ENCODE peak calls at places on chromosomes 3 and 15, in five cellular contexts. One of them, this sample, is unnamed.

GRCh38 chr3:53140575-53141467 is 10.6 kb upstream of the RFT1 start:
- DNase-seq in H1: no peak
- DNase-seq in IMR-90: peak
- DNase-seq in H9: no peak
- DNase-seq in mesenchymal stem cell: peak
- DNase-seq in this sample: peak

GRCh38 chr3:156681003-156681402 is 6.6 kb downstream of the TIPARP start:
- DNase-seq in IMR-90: peak
- DNase-seq in H1: no peak
- DNase-seq in H9: peak
- DNase-seq in mesenchymal stem cell: peak
- DNase-seq in this sample: peak

GRCh38 chr15:39266882-39267281 is 314.0 kb upstream of the THBS1 start:
- DNase-seq in H1: no peak
- DNase-seq in H9: no peak
- DNase-seq in mesenchymal stem cell: no peak
- DNase-seq in IMR-90: no peak
- DNase-seq in this sample: no peak

GRCh38 chr3:11165457-11165856 is 11.2 kb downstream of the HRH1 start:
- DNase-seq in mesenchymal stem cell: no peak
- DNase-seq in H1: no peak
- DNase-seq in IMR-90: no peak
- DNase-seq in H9: no peak
- DNase-seq in this sample: no peak

GRCh38 chr3:156812521-156813335 is 13.4 kb upstream of the LEKR1 start:
- DNase-seq in H9: no peak
- DNase-seq in mesenchymal stem cell: peak
- DNase-seq in IMR-90: peak
- DNase-seq in H1: no peak
- DNase-seq in this sample: peak

GRCh38 chr15:49864251-49864650 is 243.4 kb downstream of the DTWD1 start:
- DNase-seq in mesenchymal stem cell: peak
- DNase-seq in H1: no peak
- DNase-seq in H9: no peak
- DNase-seq in IMR-90: no peak
- DNase-seq in this sample: no peak

GRCh38 chr3:160667452-160667851 is 9.5 kb upstream of the ARL14 start:
- DNase-seq in H1: no peak
- DNase-seq in H9: no peak
- DNase-seq in IMR-90: peak
- DNase-seq in mesenchymal stem cell: peak
- DNase-seq in this sample: peak

GRCh38 chr3:135248217-135248616 is 453.2 kb downstream of the EPHB1 start:
- DNase-seq in H1: peak
- DNase-seq in H9: no peak
- DNase-seq in IMR-90: no peak
- DNase-seq in mesenchymal stem cell: no peak
- DNase-seq in this sample: no peak

GRCh38 chr15:66131200-66131599 is 122.3 kb downstream of the MEGF11 start:
- DNase-seq in H1: no peak
- DNase-seq in IMR-90: no peak
- DNase-seq in H9: no peak
- DNase-seq in mesenchymal stem cell: no peak
- DNase-seq in this sample: no peak

GRCh38 chr3:83092521-83093221 is 1331.2 kb upstream of the GBE1 start:
- DNase-seq in H9: no peak
- DNase-seq in mesenchymal stem cell: no peak
- DNase-seq in IMR-90: no peak
- DNase-seq in H1: no peak
- DNase-seq in this sample: no peak

GRCh38 chr3:99960941-99961340 is 143.3 kb downstream of the CMSS1 start:
- DNase-seq in H1: no peak
- DNase-seq in H9: no peak
- DNase-seq in IMR-90: no peak
- DNase-seq in mesenchymal stem cell: peak
- DNase-seq in this sample: no peak

GRCh38 chr3:178236555-178237277 is 299.5 kb upstream of the KCNMB2 start:
- DNase-seq in H1: no peak
- DNase-seq in IMR-90: peak
- DNase-seq in mesenchymal stem cell: no peak
- DNase-seq in H9: no peak
- DNase-seq in this sample: no peak

GRCh38 chr3:105364113-105364512 is 2.6 kb upstream of the ALCAM start:
- DNase-seq in IMR-90: peak
- DNase-seq in H9: no peak
- DNase-seq in mesenchymal stem cell: peak
- DNase-seq in H1: no peak
- DNase-seq in this sample: peak

GRCh38 chr3:33023176-33024136 is 72.0 kb downstream of the CCR4 start:
- DNase-seq in H9: no peak
- DNase-seq in H1: no peak
- DNase-seq in IMR-90: no peak
- DNase-seq in mesenchymal stem cell: no peak
- DNase-seq in this sample: peak

GRCh38 chr3:33025648-33026178 is 71.2 kb downstream of the GLB1 start:
- DNase-seq in H9: no peak
- DNase-seq in H1: no peak
- DNase-seq in mesenchymal stem cell: no peak
- DNase-seq in IMR-90: no peak
- DNase-seq in this sample: no peak

GRCh38 chr3:33016846-33017405 is 65.5 kb downstream of the CCR4 start:
- DNase-seq in mesenchymal stem cell: no peak
- DNase-seq in H1: no peak
- DNase-seq in IMR-90: no peak
- DNase-seq in H9: no peak
- DNase-seq in this sample: no peak

DNA sequence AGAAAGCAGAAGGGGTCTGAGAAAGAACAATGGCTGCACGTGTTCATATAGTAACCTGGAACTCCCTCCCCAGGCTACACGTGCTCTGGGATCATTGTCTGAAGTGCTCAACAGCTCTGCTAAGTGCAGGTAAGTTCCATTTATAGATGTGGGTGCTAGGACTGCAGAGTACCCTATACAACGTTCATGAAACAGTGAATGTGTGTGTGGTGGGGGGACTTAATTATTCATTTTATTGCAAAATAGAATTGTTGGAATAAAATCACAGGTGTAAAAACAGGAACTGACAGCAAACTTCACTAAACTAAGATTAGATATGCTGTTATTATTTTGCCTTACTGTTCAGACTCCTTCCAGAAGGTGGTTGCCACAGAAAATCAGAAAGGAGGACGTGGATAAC is 68.5 kb downstream of the CCR4 start:
- DNase-seq in H1: no peak
- DNase-seq in mesenchymal stem cell: no peak
- DNase-seq in IMR-90: no peak
- DNase-seq in H9: no peak
- DNase-seq in this sample: no peak
- H4K8ac ChIP-seq in H1: no peak
- H4K8ac ChIP-seq in mesenchymal stem cell: no peak
- H4K8ac ChIP-seq in IMR-90: no peak
- H4K8ac ChIP-seq in H9: no peak
- H4K8ac ChIP-seq in this sample: no peak

GRCh38 chr15:64618569-64618968 is 156.8 kb downstream of the RBPMS2 start:
- DNase-seq in H9: no peak
- DNase-seq in mesenchymal stem cell: no peak
- DNase-seq in H1: no peak
- DNase-seq in IMR-90: no peak
- DNase-seq in this sample: no peak
- H2BK15ac ChIP-seq in H9: no peak
- H2BK15ac ChIP-seq in mesenchymal stem cell: no peak
- H2BK15ac ChIP-seq in H1: no peak
- H2BK15ac ChIP-seq in IMR-90: no peak
- H2BK15ac ChIP-seq in this sample: no peak

GRCh38 chr3:42514876-42515275 is 12.4 kb downstream of the VIPR1 start:
- DNase-seq in H9: no peak
- DNase-seq in IMR-90: no peak
- DNase-seq in mesenchymal stem cell: no peak
- DNase-seq in H1: no peak
- DNase-seq in this sample: no peak

GRCh38 chr3:42515391-42515916 is 13.0 kb downstream of the VIPR1 start:
- DNase-seq in IMR-90: no peak
- DNase-seq in H1: no peak
- DNase-seq in H9: no peak
- DNase-seq in mesenchymal stem cell: no peak
- DNase-seq in this sample: no peak

GRCh38 chr3:42516443-42516842 is 14.0 kb downstream of the VIPR1 start:
- DNase-seq in H1: no peak
- DNase-seq in IMR-90: no peak
- DNase-seq in H9: no peak
- DNase-seq in mesenchymal stem cell: no peak
- DNase-seq in this sample: no peak

GRCh38 chr3:42517143-42517542 is 14.7 kb downstream of the VIPR1 start:
- DNase-seq in mesenchymal stem cell: no peak
- DNase-seq in IMR-90: no peak
- DNase-seq in H1: no peak
- DNase-seq in H9: no peak
- DNase-seq in this sample: no peak

DNA sequence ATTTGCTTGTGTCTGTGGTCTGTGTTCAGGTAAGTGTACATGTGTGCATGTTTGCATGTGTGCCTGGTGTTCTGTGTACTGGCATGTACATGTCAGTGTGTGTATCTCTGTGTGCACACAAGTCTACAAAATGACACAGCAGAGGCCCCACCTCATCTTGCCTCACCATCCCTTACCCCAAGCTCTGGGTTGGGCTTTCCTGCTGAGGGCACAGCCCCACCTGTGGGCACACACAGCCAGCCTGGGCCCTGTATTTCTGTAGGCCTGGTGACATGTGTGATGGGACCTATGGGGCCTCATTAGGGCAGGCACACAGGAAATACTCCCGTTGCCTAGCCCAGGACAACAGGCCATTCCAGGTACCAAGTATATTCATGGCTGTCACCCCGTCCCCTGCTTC is 13.5 kb downstream of the VIPR1 start:
- DNase-seq in H1: no peak
- DNase-seq in H9: no peak
- DNase-seq in IMR-90: no peak
- DNase-seq in mesenchymal stem cell: no peak
- DNase-seq in this sample: no peak
- H4K8ac ChIP-seq in H1: peak
- H4K8ac ChIP-seq in H9: no peak
- H4K8ac ChIP-seq in IMR-90: no peak
- H4K8ac ChIP-seq in mesenchymal stem cell: no peak
- H4K8ac ChIP-seq in this sample: no peak

DNA sequence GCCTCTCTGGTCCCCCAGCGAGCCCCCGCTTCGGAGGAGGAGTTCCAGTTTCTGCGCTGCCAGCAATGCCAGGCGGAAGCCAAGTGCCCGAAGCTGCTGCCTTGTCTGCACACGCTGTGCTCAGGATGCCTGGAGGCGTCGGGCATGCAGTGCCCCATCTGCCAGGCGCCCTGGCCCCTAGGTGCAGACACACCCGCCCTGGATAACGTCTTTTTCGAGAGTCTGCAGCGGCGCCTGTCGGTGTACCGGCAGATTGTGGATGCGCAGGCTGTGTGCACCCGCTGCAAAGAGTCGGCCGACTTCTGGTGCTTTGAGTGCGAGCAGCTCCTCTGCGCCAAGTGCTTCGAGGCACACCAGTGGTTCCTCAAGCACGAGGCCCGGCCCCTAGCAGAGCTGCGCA is 3.5 kb downstream of the PML start:
- DNase-seq in H9: no peak
- DNase-seq in mesenchymal stem cell: no peak
- DNase-seq in H1: no peak
- DNase-seq in IMR-90: no peak
- DNase-seq in this sample: no peak
- H2BK15ac ChIP-seq in H9: no peak
- H2BK15ac ChIP-seq in mesenchymal stem cell: no peak
- H2BK15ac ChIP-seq in H1: no peak
- H2BK15ac ChIP-seq in IMR-90: no peak
- H2BK15ac ChIP-seq in this sample: no peak

GRCh38 chr3:151903501-151903991 is 30.1 kb downstream of the SUCNR1 start:
- DNase-seq in IMR-90: peak
- DNase-seq in mesenchymal stem cell: peak
- DNase-seq in H9: no peak
- DNase-seq in H1: no peak
- DNase-seq in this sample: peak

GRCh38 chr3:151905647-151906046 is 32.2 kb downstream of the SUCNR1 start:
- DNase-seq in H1: no peak
- DNase-seq in IMR-90: no peak
- DNase-seq in mesenchymal stem cell: no peak
- DNase-seq in H9: no peak
- DNase-seq in this sample: no peak

GRCh38 chr3:151900460-151900859 is 27.0 kb downstream of the SUCNR1 start:
- DNase-seq in IMR-90: no peak
- DNase-seq in H1: no peak
- DNase-seq in mesenchymal stem cell: peak
- DNase-seq in H9: no peak
- DNase-seq in this sample: no peak

GRCh38 chr3:151901282-151901945 is 28.0 kb downstream of the SUCNR1 start:
- DNase-seq in IMR-90: peak
- DNase-seq in mesenchymal stem cell: peak
- DNase-seq in H9: no peak
- DNase-seq in H1: no peak
- DNase-seq in this sample: peak

DNA sequence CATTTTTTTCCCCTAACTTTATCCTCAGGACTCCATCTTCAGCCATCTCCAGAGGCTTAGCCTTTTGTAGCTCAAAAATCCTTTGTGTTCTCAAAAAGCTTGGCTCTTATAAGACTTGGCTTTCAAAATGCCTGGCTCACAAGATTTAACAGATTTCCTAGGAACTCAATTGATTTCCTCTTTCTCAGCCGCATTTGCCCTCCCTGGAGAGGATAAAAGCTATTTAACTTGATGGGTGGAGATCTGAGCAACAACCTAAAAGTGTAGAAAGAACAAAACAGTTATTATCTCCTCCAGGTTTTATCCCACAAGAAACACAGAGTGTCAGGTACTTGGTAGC is 28.5 kb downstream of the SUCNR1 start:
- DNase-seq in mesenchymal stem cell: no peak
- DNase-seq in H1: no peak
- DNase-seq in IMR-90: no peak
- DNase-seq in H9: no peak
- DNase-seq in this sample: no peak
- H4K8ac ChIP-seq in mesenchymal stem cell: no peak
- H4K8ac ChIP-seq in H1: no peak
- H4K8ac ChIP-seq in IMR-90: peak
- H4K8ac ChIP-seq in H9: no peak
- H4K8ac ChIP-seq in this sample: no peak

GRCh38 chr15:72230197-72231065 is 559 bp downstream of the PKM start:
- DNase-seq in mesenchymal stem cell: peak
- DNase-seq in H9: peak
- DNase-seq in H1: peak
- DNase-seq in IMR-90: peak
- DNase-seq in this sample: peak
- H2BK15ac ChIP-seq in mesenchymal stem cell: peak
- H2BK15ac ChIP-seq in H9: no peak
- H2BK15ac ChIP-seq in H1: no peak
- H2BK15ac ChIP-seq in IMR-90: peak
- H2BK15ac ChIP-seq in this sample: no peak

This sample was measured in mesendoderm.